ENCODE peak calls at places on chromosomes 2 and 18, in six cellular contexts. B is stomach, O is upper lobe of left lung, U is endothelial cell of umbilical vein, S is sigmoid colon, V is HCT116. J is an unnamed sample.

GRCh38 chr18:7872569-7872968 is 305.5 kb downstream of the PTPRM start:
- DNase-seq in B (no peak), O (peak; percentile 69), U (peak; percentile 54), S (no peak), V (peak; percentile 71), J (no peak)

GRCh38 chr18:45628979-45629958 is 14.0 kb downstream of the SLC14A2 start:
- DNase-seq in B (no peak), O (no peak), U (no peak), S (no peak), V (no peak), J (no peak)

GRCh38 chr2:36376319-36376765 is 20.8 kb downstream of the CRIM1 start:
- DNase-seq in B (peak; percentile 84), O (peak; percentile 83), U (peak; percentile 65), S (peak; percentile 92), V (no peak), J (no peak)

GRCh38 chr2:74778381-74779371 is 55.3 kb upstream of the HK2 start:
- DNase-seq in B (no peak), O (no peak), U (no peak), S (no peak), V (no peak), J (no peak)

GRCh38 chr2:86706220-86706619 is 13.9 kb upstream of the RMND5A start:
- DNase-seq in B (no peak), O (no peak), U (no peak), S (no peak), V (no peak), J (no peak)

GRCh38 chr2:121329786-121330185 is 44.8 kb upstream of the TFCP2L1 start:
- DNase-seq in B (peak; percentile 13), O (no peak), U (no peak), S (peak; percentile 48), V (no peak), J (no peak)

GRCh38 chr18:25352629-25353005 is 651 bp upstream of the ZNF521 start:
- DNase-seq in B (no peak), O (no peak), U (no peak), S (no peak), V (no peak), J (no peak)

GRCh38 chr2:138787053-138787666 is 7.0 kb upstream of the NXPH2 start:
- DNase-seq in B (no peak), O (no peak), U (peak; percentile 52), S (no peak), V (peak; percentile 31), J (no peak)

DNA sequence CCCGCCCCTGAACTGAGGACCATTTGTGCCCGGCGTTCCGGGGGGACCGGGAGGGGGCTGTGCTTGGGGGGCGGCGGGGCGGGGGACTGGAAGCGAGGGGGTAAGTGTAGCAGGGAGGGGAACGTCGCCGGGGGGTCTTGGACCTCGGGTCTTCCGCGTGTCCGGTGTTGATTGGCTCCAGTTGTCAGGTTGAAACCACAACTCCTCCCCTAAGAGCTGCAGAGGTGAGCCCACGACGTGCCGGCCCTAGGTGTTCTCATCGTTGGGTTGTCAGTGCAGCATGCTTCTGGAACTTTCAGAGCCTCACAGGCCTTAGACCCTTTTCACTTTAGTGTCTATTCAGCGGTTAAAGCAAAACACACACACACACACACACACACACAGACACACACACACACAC is 6.6 kb upstream of the DLX2 start:
- DNase-seq in B (no peak), O (no peak), U (no peak), S (no peak), V (no peak), J (no peak)
- H3K27me3 ChIP-seq in B (peaks cover 56% of the 10 kb centered on the region), O (no peaks in the 10 kb centered on the region), U (peaks cover 27% of the 10 kb centered on the region), S (peaks cover 79% of the 10 kb centered on the region), V (no peaks in the 10 kb centered on the region), J (peaks cover 19% of the 10 kb centered on the region)

GRCh38 chr2:70993689-70993986 is 1.0 kb downstream of the TEX261 start:
- DNase-seq in B (no peak), O (no peak), U (no peak), S (peak; percentile 28), V (no peak), J (no peak)

GRCh38 chr2:70995227-70995729 is 605 bp upstream of the TEX261 start:
- DNase-seq in B (peak; percentile 37), O (peak; percentile 59), U (peak; percentile 30), S (peak; percentile 65), V (peak; percentile 57), J (peak; percentile 85)

GRCh38 chr2:70994055-70994444 is 623 bp downstream of the TEX261 start:
- DNase-seq in B (no peak), O (peak; percentile 34), U (no peak), S (no peak), V (no peak), J (peak; percentile 56)

GRCh38 chr2:70992945-70993688 is 1.6 kb downstream of the TEX261 start:
- DNase-seq in B (no peak), O (peak; percentile 15), U (no peak), S (peak; percentile 40), V (no peak), J (peak; percentile 94)

DNA sequence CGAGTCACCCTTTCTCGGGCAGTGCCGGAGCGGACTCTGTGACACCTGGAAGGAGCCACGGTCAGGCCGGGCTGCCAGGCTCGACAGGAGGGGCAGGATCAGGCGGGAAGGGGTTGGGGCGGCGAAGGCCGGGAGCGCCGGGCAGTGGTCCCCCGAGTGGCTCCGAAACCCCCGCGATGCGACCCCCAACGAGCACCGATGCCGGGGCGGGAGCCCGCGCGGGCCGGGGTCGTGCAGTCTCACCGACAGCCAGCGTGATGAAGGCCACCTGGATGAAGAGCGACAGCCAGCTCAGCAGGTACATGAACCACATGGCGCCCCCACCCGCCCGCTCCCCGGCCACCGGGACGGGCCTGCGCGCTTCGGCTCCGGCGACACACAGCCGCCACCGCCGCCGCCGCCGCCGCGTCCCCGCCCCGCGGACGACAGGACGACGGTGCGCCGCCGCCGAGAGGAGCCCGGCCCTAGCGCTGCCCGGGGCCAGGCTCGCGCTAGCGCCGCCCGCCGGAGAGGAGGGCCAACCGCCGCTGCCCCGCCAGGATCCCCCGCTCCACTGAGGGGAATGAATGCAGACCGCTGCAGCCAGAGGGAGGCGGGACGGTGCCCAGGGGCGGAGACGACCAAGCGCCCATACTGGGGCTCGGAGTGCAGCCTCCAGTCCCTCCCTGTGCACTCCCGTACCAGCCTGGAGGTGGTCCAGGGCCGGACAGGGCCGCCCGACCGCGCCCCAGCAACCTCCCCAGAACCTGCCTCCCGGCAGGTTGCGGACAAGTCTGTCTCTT is at the start of gene TEX261:
- DNase-seq in B (peak; percentile 92), O (peak; percentile 93), U (peak; percentile 92), S (peak; percentile 93), V (peak; percentile 71), J (peak; percentile 87)
- TF ChIP-seq POLR2A in B (no peak), O (no peak), U (peak; percentile 66), S (no peak), V (peak; percentile 59), J (no peak)

GRCh38 chr2:221517362-221518121 is 54.6 kb downstream of the EPHA4 start:
- DNase-seq in B (peak; percentile 48), O (peak; percentile 82), U (peak; percentile 72), S (no peak), V (peak; percentile 8), J (no peak)
- TF ChIP-seq POLR2AphosphoS5 in B (peak; percentile 35), O (peak; percentile 14), U (peak; percentile 66), S (no peak), V (no peak), J (no peak)

GRCh38 chr18:75179819-75180600 is 28.9 kb downstream of the PTGR3 start:
- DNase-seq in B (no peak), O (no peak), U (no peak), S (no peak), V (no peak), J (no peak)
- H3K27me3 ChIP-seq in B (no peaks in the 10 kb centered on the region), O (no peaks in the 10 kb centered on the region), U (peaks cover 7% of the 10 kb centered on the region), S (no peaks in the 10 kb centered on the region), V (no peaks in the 10 kb centered on the region), J (no peaks in the 10 kb centered on the region)

DNA sequence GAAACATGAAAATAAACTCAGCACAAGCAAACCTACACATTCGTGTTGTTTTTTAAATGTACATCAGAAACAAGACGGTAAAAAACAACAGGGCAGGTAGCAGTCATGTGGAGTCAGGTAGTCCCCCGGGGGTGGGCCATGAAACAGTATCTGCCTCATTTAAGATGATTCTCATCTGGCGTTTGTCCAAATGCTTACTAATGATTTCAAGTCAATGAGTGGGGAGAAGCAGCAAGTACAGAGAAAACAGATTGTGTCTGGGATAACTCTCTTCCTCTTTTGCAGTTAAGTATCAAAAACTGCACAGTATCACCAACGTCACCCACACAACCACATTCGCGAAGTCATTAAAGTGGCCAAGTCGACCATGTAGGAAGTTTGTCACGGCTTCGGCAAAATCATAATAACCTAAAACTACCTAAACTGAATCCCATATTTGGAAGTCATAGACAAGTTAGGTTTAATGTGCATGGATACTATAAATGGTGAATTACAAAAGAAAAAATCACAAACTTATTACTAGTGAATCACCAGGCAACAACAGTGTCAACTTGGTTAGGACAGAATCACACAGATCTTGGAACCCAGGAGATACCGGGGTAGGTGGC is 1.2 kb downstream of the LAPTM4A start:
- DNase-seq in B (no peak), O (peak; percentile 45), U (peak; percentile 70), S (no peak), V (no peak), J (no peak)
- TF ChIP-seq POLR2A in B (no peak), O (no peak), U (no peak), S (no peak), V (no peak), J (no peak)

GRCh38 chr2:106575955-106576354 is 88.8 kb downstream of the CD8B2 start:
- DNase-seq in B (no peak), O (no peak), U (no peak), S (no peak), V (no peak), J (no peak)
- TF ChIP-seq POLR2AphosphoS5 in B (peak; percentile 9), O (no peak), U (no peak), S (no peak), V (no peak), J (no peak)

GRCh38 chr2:1992280-1992679 is 248.0 kb upstream of the PXDN start:
- DNase-seq in B (no peak), O (no peak), U (no peak), S (no peak), V (no peak), J (peak; percentile 34)
- H3K27me3 ChIP-seq in B (peaks cover 3% of the 10 kb centered on the region), O (no peaks in the 10 kb centered on the region), U (no peaks in the 10 kb centered on the region), S (no peaks in the 10 kb centered on the region), V (peaks cover 7% of the 10 kb centered on the region), J (no peaks in the 10 kb centered on the region)

GRCh38 chr2:108787209-108787558 is 613 bp downstream of the CCDC138 start:
- DNase-seq in B (no peak), O (no peak), U (no peak), S (no peak), V (no peak), J (no peak)

GRCh38 chr2:108786008-108786353 is 590 bp upstream of the CCDC138 start:
- DNase-seq in B (no peak), O (no peak), U (no peak), S (no peak), V (no peak), J (no peak)

GRCh38 chr2:108786354-108787208 is at the start of gene CCDC138:
- DNase-seq in B (peak; percentile 92), O (peak; percentile 93), U (peak; percentile 93), S (peak; percentile 91), V (peak; percentile 68), J (no peak)
- TF ChIP-seq POLR2A in B (no peak), O (no peak), U (peak; percentile 79), S (no peak), V (peak; percentile 75), J (no peak)

DNA sequence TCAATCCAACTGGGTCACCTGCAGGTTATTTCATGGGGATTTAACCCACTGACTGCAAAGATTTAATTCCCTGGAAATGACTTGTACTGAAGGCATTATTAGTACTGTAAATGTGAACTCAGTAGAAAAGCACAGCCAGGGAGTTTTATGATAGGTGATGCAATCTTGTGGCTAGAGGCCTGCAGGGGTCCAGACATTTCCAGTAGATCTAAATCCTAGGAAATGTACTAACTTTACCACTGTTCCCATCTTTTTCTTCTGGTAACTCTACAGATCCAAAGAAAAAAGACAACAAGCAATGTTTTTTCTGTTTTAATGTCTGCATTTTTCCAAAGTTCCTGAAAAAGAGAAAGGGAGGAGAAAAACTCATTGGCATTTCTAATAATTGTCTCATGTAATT is 500.1 kb downstream of the ARHGAP15 start:
- DNase-seq in B (no peak), O (no peak), U (no peak), S (no peak), V (no peak), J (no peak)
- TF ChIP-seq POLR2AphosphoS5 in B (no peak), O (no peak), U (no peak), S (no peak), V (no peak), J (no peak)

J was measured in vagina.